ENCODE peak calls at places on chromosome 5, in seven cellular contexts. One of them, this sample, is unnamed.

GRCh38 chr5:74865293-74865798 is 841 bp downstream of the FAM169A start:
- DNase-seq in skeletal muscle cell: no peak
- DNase-seq in amniotic stem cell: no peak
- DNase-seq in COR-L47: peak
- DNase-seq in HEK293T: peak
- DNase-seq in GM23248: no peak
- DNase-seq in stimulated activated CD8-positive, alpha-beta memory T cell treated with anti-CD3 and anti-CD28 coated beads, Interleukin-15, amount 100 ng/mL, for 4 hours: no peak
- DNase-seq in this sample: no peak

GRCh38 chr5:120516799-120517198 is 52.7 kb downstream of the PRR16 start:
- DNase-seq in stimulated activated CD8-positive, alpha-beta memory T cell treated with anti-CD3 and anti-CD28 coated beads, Interleukin-15, amount 100 ng/mL, for 4 hours: no peak
- DNase-seq in COR-L47: no peak
- DNase-seq in skeletal muscle cell: no peak
- DNase-seq in HEK293T: no peak
- DNase-seq in amniotic stem cell: no peak
- DNase-seq in GM23248: peak
- DNase-seq in this sample: peak

GRCh38 chr5:177489119-177489716 is 8.2 kb downstream of the PDLIM7 start:
- DNase-seq in amniotic stem cell: no peak
- DNase-seq in skeletal muscle cell: no peak
- DNase-seq in COR-L47: no peak
- DNase-seq in GM23248: no peak
- DNase-seq in HEK293T: no peak
- DNase-seq in stimulated activated CD8-positive, alpha-beta memory T cell treated with anti-CD3 and anti-CD28 coated beads, Interleukin-15, amount 100 ng/mL, for 4 hours: no peak
- DNase-seq in this sample: no peak

GRCh38 chr5:170053896-170054295 is 51.8 kb upstream of the FOXI1 start:
- DNase-seq in amniotic stem cell: no peak
- DNase-seq in stimulated activated CD8-positive, alpha-beta memory T cell treated with anti-CD3 and anti-CD28 coated beads, Interleukin-15, amount 100 ng/mL, for 4 hours: no peak
- DNase-seq in GM23248: no peak
- DNase-seq in COR-L47: no peak
- DNase-seq in skeletal muscle cell: no peak
- DNase-seq in HEK293T: no peak
- DNase-seq in this sample: no peak

GRCh38 chr5:154481584-154482381 is 3.8 kb upstream of the HAND1 start:
- DNase-seq in skeletal muscle cell: no peak
- DNase-seq in GM23248: no peak
- DNase-seq in HEK293T: no peak
- DNase-seq in amniotic stem cell: no peak
- DNase-seq in stimulated activated CD8-positive, alpha-beta memory T cell treated with anti-CD3 and anti-CD28 coated beads, Interleukin-15, amount 100 ng/mL, for 4 hours: no peak
- DNase-seq in COR-L47: no peak
- DNase-seq in this sample: no peak

GRCh38 chr5:103648086-103648485 is 85.5 kb upstream of the NUDT12 start:
- DNase-seq in HEK293T: no peak
- DNase-seq in stimulated activated CD8-positive, alpha-beta memory T cell treated with anti-CD3 and anti-CD28 coated beads, Interleukin-15, amount 100 ng/mL, for 4 hours: no peak
- DNase-seq in COR-L47: no peak
- DNase-seq in GM23248: no peak
- DNase-seq in amniotic stem cell: no peak
- DNase-seq in skeletal muscle cell: no peak
- DNase-seq in this sample: no peak

GRCh38 chr5:34043099-34043876 is at the start of gene C1QTNF3:
- DNase-seq in amniotic stem cell: no peak
- DNase-seq in GM23248: peak
- DNase-seq in skeletal muscle cell: no peak
- DNase-seq in stimulated activated CD8-positive, alpha-beta memory T cell treated with anti-CD3 and anti-CD28 coated beads, Interleukin-15, amount 100 ng/mL, for 4 hours: no peak
- DNase-seq in COR-L47: no peak
- DNase-seq in HEK293T: no peak
- DNase-seq in this sample: no peak

GRCh38 chr5:36366883-36367282 is 65.2 kb upstream of the RANBP3L start:
- DNase-seq in amniotic stem cell: no peak
- DNase-seq in HEK293T: no peak
- DNase-seq in skeletal muscle cell: no peak
- DNase-seq in GM23248: peak
- DNase-seq in COR-L47: no peak
- DNase-seq in stimulated activated CD8-positive, alpha-beta memory T cell treated with anti-CD3 and anti-CD28 coated beads, Interleukin-15, amount 100 ng/mL, for 4 hours: no peak
- DNase-seq in this sample: no peak

GRCh38 chr5:134004626-134005414 is at the start of gene VDAC1:
- DNase-seq in GM23248: peak
- DNase-seq in stimulated activated CD8-positive, alpha-beta memory T cell treated with anti-CD3 and anti-CD28 coated beads, Interleukin-15, amount 100 ng/mL, for 4 hours: peak
- DNase-seq in HEK293T: peak
- DNase-seq in COR-L47: peak
- DNase-seq in skeletal muscle cell: peak
- DNase-seq in amniotic stem cell: peak
- DNase-seq in this sample: peak

GRCh38 chr5:106956901-106957300 is 713.8 kb downstream of the EFNA5 start:
- DNase-seq in HEK293T: no peak
- DNase-seq in GM23248: no peak
- DNase-seq in stimulated activated CD8-positive, alpha-beta memory T cell treated with anti-CD3 and anti-CD28 coated beads, Interleukin-15, amount 100 ng/mL, for 4 hours: no peak
- DNase-seq in skeletal muscle cell: no peak
- DNase-seq in amniotic stem cell: no peak
- DNase-seq in COR-L47: peak
- DNase-seq in this sample: no peak

GRCh38 chr5:68378204-68378830 is 162.8 kb downstream of the PIK3R1 start:
- DNase-seq in HEK293T: no peak
- DNase-seq in GM23248: no peak
- DNase-seq in COR-L47: no peak
- DNase-seq in stimulated activated CD8-positive, alpha-beta memory T cell treated with anti-CD3 and anti-CD28 coated beads, Interleukin-15, amount 100 ng/mL, for 4 hours: no peak
- DNase-seq in amniotic stem cell: no peak
- DNase-seq in skeletal muscle cell: no peak
- DNase-seq in this sample: no peak

GRCh38 chr5:173923236-173924104 is 35.3 kb downstream of the CPEB4 start:
- DNase-seq in skeletal muscle cell: no peak
- DNase-seq in GM23248: peak
- DNase-seq in HEK293T: no peak
- DNase-seq in COR-L47: no peak
- DNase-seq in stimulated activated CD8-positive, alpha-beta memory T cell treated with anti-CD3 and anti-CD28 coated beads, Interleukin-15, amount 100 ng/mL, for 4 hours: no peak
- DNase-seq in amniotic stem cell: no peak
- DNase-seq in this sample: no peak

GRCh38 chr5:44546283-44546682 is 157.1 kb upstream of the FGF10 start:
- DNase-seq in amniotic stem cell: no peak
- DNase-seq in GM23248: peak
- DNase-seq in COR-L47: no peak
- DNase-seq in stimulated activated CD8-positive, alpha-beta memory T cell treated with anti-CD3 and anti-CD28 coated beads, Interleukin-15, amount 100 ng/mL, for 4 hours: no peak
- DNase-seq in HEK293T: no peak
- DNase-seq in skeletal muscle cell: peak
- DNase-seq in this sample: no peak

GRCh38 chr5:62538017-62538942 is 40.3 kb upstream of the LRRC70 start:
- DNase-seq in amniotic stem cell: no peak
- DNase-seq in COR-L47: no peak
- DNase-seq in skeletal muscle cell: peak
- DNase-seq in stimulated activated CD8-positive, alpha-beta memory T cell treated with anti-CD3 and anti-CD28 coated beads, Interleukin-15, amount 100 ng/mL, for 4 hours: no peak
- DNase-seq in GM23248: peak
- DNase-seq in HEK293T: no peak
- DNase-seq in this sample: peak

GRCh38 chr5:130386155-130386554 is 481.9 kb downstream of the CHSY3 start:
- DNase-seq in skeletal muscle cell: no peak
- DNase-seq in amniotic stem cell: no peak
- DNase-seq in GM23248: no peak
- DNase-seq in stimulated activated CD8-positive, alpha-beta memory T cell treated with anti-CD3 and anti-CD28 coated beads, Interleukin-15, amount 100 ng/mL, for 4 hours: no peak
- DNase-seq in HEK293T: no peak
- DNase-seq in COR-L47: no peak
- DNase-seq in this sample: no peak